ENCODE peak calls at places on chromosomes 1 and 21, in eight cellular contexts. Y is heart right ventricle, R is psoas muscle, O is endothelial cell of umbilical vein, B is BJ, H is Panc1, G is adrenal gland, P is heart left ventricle. Q is an unnamed sample.

GRCh38 chr1:41641483-41641829 is 157.0 kb upstream of the EDN2 start:
- DNase-seq in Y (no peak), R (no peak), O (no peak), B (no peak), H (no peak), G (no peak), P (no peak), Q (no peak)

GRCh38 chr1:68791800-68792199 is 294.9 kb upstream of the DEPDC1 start:
- DNase-seq in Y (no peak), R (no peak), O (no peak), B (no peak), H (no peak), G (no peak), P (no peak), Q (no peak)

GRCh38 chr21:29145354-29145782 is 14.9 kb downstream of the MAP3K7CL start:
- DNase-seq in Y (peak; percentile 37), R (no peak), O (peak; percentile 96), B (peak; percentile 77), H (peak; percentile 80), G (peak; percentile 64), P (no peak), Q (peak; percentile 98)

GRCh38 chr1:155890251-155890650 is 20.9 kb downstream of the RIT1 start:
- DNase-seq in Y (no peak), R (no peak), O (no peak), B (no peak), H (no peak), G (no peak), P (no peak), Q (no peak)

GRCh38 chr1:203362561-203363055 is 11.7 kb upstream of the FMOD start:
- DNase-seq in Y (no peak), R (no peak), O (no peak), B (no peak), H (no peak), G (no peak), P (no peak), Q (no peak)

GRCh38 chr1:37392051-37392450 is 82.3 kb upstream of the ZC3H12A start:
- DNase-seq in Y (no peak), R (no peak), O (no peak), B (no peak), H (no peak), G (no peak), P (no peak), Q (no peak)

GRCh38 chr1:28640766-28641165 is 2.1 kb downstream of the TAF12 start:
- DNase-seq in Y (no peak), R (no peak), O (peak; percentile 26), B (no peak), H (no peak), G (no peak), P (no peak), Q (peak; percentile 47)

GRCh38 chr1:214377886-214378285 is 96.9 kb downstream of the SMYD2 start:
- DNase-seq in Y (no peak), R (no peak), O (peak; percentile 17), B (peak; percentile 45), H (no peak), G (no peak), P (no peak), Q (no peak)

GRCh38 chr21:45875881-45876280 is 105.7 kb upstream of the COL6A1 start:
- DNase-seq in Y (no peak), R (no peak), O (no peak), B (no peak), H (no peak), G (no peak), P (no peak), Q (no peak)

GRCh38 chr1:30730351-30731108 is 7.1 kb upstream of the MATN1 start:
- DNase-seq in Y (no peak), R (no peak), O (no peak), B (no peak), H (no peak), G (no peak), P (no peak), Q (no peak)

GRCh38 chr1:162716123-162716522 is 74.4 kb upstream of the HSD17B7 start:
- DNase-seq in Y (no peak), R (no peak), O (peak; percentile 41), B (no peak), H (no peak), G (no peak), P (no peak), Q (no peak)

GRCh38 chr1:73097917-73098316 is 815.6 kb upstream of the NEGR1 start:
- DNase-seq in Y (no peak), R (no peak), O (no peak), B (no peak), H (no peak), G (no peak), P (no peak), Q (no peak)

DNA sequence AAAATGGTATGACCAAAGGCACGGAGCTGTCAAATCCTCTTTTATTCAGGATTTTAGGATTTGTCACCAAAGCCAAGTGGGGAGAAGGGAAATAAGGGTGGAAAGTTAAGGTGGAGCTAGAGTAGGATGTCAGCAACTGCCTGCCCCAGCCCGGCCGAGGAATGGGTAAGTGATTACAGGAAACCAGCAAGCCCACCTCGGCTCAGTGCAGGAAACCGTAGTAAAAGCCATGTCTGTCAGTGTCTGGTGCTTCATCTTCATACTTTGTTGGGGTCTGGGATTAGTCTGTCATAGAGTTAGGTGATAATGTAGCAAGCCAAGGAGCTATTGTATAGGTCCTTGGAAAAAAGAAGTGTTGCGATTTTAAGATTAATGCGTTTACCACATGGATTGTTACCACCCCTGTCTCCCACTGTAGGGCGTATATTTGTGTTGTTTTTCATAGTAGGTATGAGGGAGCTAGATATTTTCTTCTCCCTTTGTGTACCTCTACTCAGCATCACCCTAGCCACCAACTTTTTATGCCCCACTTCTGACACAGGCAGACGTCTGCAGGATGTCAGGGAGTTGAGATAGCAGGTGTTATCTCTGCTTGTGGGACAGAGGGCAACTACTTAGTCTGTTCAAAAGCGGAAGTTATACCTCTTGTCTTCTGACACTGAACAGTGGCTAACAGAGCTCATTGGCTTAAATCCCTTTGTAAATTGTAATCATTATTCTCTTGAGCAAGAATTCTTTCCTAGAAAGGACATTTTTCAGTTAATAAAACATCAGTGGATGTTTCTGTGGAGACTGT is 253.7 kb downstream of the HHAT start:
- DNase-seq in Y (no peak), R (no peak), O (no peak), B (no peak), H (no peak), G (no peak), P (no peak), Q (no peak)
- TF ChIP-seq CTCF in Y (no peak), R (no peak), O (no peak), B (no peak), H (no peak), G (no peak), P (no peak), Q (no peak)

GRCh38 chr1:157042852-157043251 is 2.7 kb downstream of the ARHGEF11 start:
- DNase-seq in Y (no peak), R (no peak), O (no peak), B (no peak), H (no peak), G (no peak), P (no peak), Q (no peak)

GRCh38 chr1:157040802-157041201 is 4.7 kb downstream of the ARHGEF11 start:
- DNase-seq in Y (no peak), R (no peak), O (peak; percentile 14), B (peak; percentile 7), H (no peak), G (no peak), P (no peak), Q (no peak)

GRCh38 chr1:157045251-157046218 is at the start of gene ARHGEF11:
- DNase-seq in Y (peak; percentile 93), R (peak; percentile 95), O (peak; percentile 89), B (peak; percentile 49), H (no peak), G (peak; percentile 93), P (peak; percentile 94), Q (peak; percentile 66)

GRCh38 chr1:157044326-157044725 is 1.2 kb downstream of the ARHGEF11 start:
- DNase-seq in Y (no peak), R (no peak), O (no peak), B (no peak), H (no peak), G (no peak), P (no peak), Q (no peak)

GRCh38 chr1:157043685-157044084 is 1.9 kb downstream of the ARHGEF11 start:
- DNase-seq in Y (no peak), R (no peak), O (no peak), B (no peak), H (no peak), G (no peak), P (no peak), Q (no peak)
- H3K4me3 ChIP-seq in Y (peak overlapping the region; percentile 62), R (peak overlapping the region; percentile 78), O (peak overlapping the region; percentile 59), B (peak overlapping the region; percentile 70), H (peak overlapping the region; percentile 93), G (no peak overlapping the region), P (peak overlapping the region; percentile 66), Q (peak overlapping the region; percentile 50)

GRCh38 chr1:1401457-1402010 is 2.4 kb upstream of the CCNL2 start:
- DNase-seq in Y (no peak), R (no peak), O (no peak), B (no peak), H (no peak), G (no peak), P (no peak), Q (no peak)

GRCh38 chr1:1399187-1399869 is at the start of gene CCNL2:
- DNase-seq in Y (peak; percentile 98), R (peak; percentile 99), O (peak; percentile 99), B (peak; percentile 83), H (peak; percentile 82), G (peak; percentile 99), P (peak; percentile 100), Q (peak; percentile 88)

GRCh38 chr1:1399870-1400575 is 888 bp upstream of the CCNL2 start:
- DNase-seq in Y (no peak), R (no peak), O (no peak), B (no peak), H (no peak), G (peak; percentile 71), P (no peak), Q (no peak)

GRCh38 chr1:1402081-1402900 is 3.2 kb upstream of the CCNL2 start:
- DNase-seq in Y (no peak), R (peak; percentile 34), O (peak; percentile 62), B (no peak), H (peak; percentile 68), G (peak; percentile 73), P (no peak), Q (peak; percentile 81)

GRCh38 chr1:1400576-1401456 is 1.7 kb upstream of the CCNL2 start:
- DNase-seq in Y (no peak), R (no peak), O (no peak), B (no peak), H (no peak), G (no peak), P (no peak), Q (no peak)
- H3K36me3 ChIP-seq in Y (no peaks in the 10 kb centered on the region), R (peaks cover 10% of the 10 kb centered on the region), O (peaks cover 30% of the 10 kb centered on the region), B (peaks cover 34% of the 10 kb centered on the region), H (peaks cover 13% of the 10 kb centered on the region), G (peaks cover 75% of the 10 kb centered on the region), P (peaks cover 78% of the 10 kb centered on the region), Q (peaks cover 34% of the 10 kb centered on the region)

DNA sequence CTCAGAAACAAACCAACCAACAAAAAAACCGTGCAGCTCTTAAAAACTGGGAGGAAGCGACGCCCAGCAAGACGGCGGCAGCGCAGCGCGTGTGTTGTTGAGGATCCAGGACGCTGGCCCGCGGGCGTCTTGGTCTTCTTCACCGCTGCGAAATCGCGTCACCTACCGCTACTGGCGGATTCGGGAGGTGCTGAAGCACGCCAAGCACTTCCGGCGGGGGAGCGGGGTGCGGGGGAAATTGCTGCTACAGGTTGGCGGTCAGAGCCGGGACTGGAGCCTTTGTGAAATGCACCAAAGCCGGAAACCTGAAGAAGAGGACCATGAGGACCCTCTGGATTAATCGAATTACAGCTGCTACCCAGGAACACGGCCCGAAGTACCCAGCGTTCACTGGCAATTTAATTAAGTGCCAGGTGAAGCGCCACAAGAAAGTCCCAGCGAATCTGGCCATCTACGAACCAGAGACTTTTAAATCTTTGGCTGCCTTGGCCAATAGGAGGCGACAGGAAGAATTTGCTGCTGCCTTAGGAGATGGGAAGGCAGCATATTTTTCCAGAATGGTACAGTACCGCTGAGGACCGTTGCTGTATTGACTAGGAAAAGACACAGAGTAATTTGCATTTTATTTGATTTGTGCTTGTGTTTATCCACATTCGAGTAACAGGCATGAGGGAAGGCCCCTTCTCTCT is 11.9 kb upstream of the RIPPLY3 start:
- DNase-seq in Y (no peak), R (no peak), O (no peak), B (no peak), H (no peak), G (no peak), P (no peak), Q (peak; percentile 44)
- TF ChIP-seq CTCF in Y (no peak), R (no peak), O (no peak), B (peak; percentile 11), H (no peak), G (no peak), P (no peak), Q (no peak)

Q was measured in bronchial epithelial cell.